ENCODE peak calls at places on chromosomes 16 and 17, in four cellular contexts. One of them, this sample, is unnamed. For H3K4me1, the result is how much of the 10 kb centered on the place peaks cover.

GRCh38 chr16:79088971-79089370 is 511.6 kb downstream of the MAF start:
- DNase-seq in body of pancreas: no peak
- DNase-seq in adrenal gland: no peak
- DNase-seq in SK-N-SH: no peak
- DNase-seq in this sample: no peak

GRCh38 chr17:16255481-16255901 is 38.5 kb downstream of the PIGL start:
- DNase-seq in body of pancreas: peak
- DNase-seq in SK-N-SH: no peak
- DNase-seq in adrenal gland: peak
- DNase-seq in this sample: peak

GRCh38 chr17:81957691-81958432 is 3.1 kb downstream of the NOTUM start:
- DNase-seq in SK-N-SH: no peak
- DNase-seq in body of pancreas: no peak
- DNase-seq in adrenal gland: no peak
- DNase-seq in this sample: no peak

GRCh38 chr17:42760652-42761581 is at the start of gene RAMP2:
- DNase-seq in adrenal gland: peak
- DNase-seq in SK-N-SH: peak
- DNase-seq in body of pancreas: peak
- DNase-seq in this sample: peak

GRCh38 chr17:59845595-59846390 is 47.0 kb downstream of the TUBD1 start:
- DNase-seq in body of pancreas: peak
- DNase-seq in adrenal gland: peak
- DNase-seq in SK-N-SH: no peak
- DNase-seq in this sample: peak

GRCh38 chr17:13311301-13311700 is 290.4 kb downstream of the HS3ST3A1 start:
- DNase-seq in SK-N-SH: no peak
- DNase-seq in body of pancreas: no peak
- DNase-seq in adrenal gland: no peak
- DNase-seq in this sample: no peak

GRCh38 chr16:86010680-86011141 is 111.7 kb downstream of the IRF8 start:
- DNase-seq in body of pancreas: no peak
- DNase-seq in adrenal gland: no peak
- DNase-seq in SK-N-SH: no peak
- DNase-seq in this sample: no peak

GRCh38 chr16:58345574-58346354 is 46.5 kb upstream of the GINS3 start:
- DNase-seq in SK-N-SH: no peak
- DNase-seq in adrenal gland: no peak
- DNase-seq in body of pancreas: no peak
- DNase-seq in this sample: no peak

GRCh38 chr17:57271821-57272220 is 15.5 kb downstream of the MSI2 start:
- DNase-seq in adrenal gland: no peak
- DNase-seq in body of pancreas: no peak
- DNase-seq in SK-N-SH: no peak
- DNase-seq in this sample: peak

GRCh38 chr16:56106527-56106926 is 84.8 kb upstream of the GNAO1 start:
- DNase-seq in body of pancreas: no peak
- DNase-seq in adrenal gland: no peak
- DNase-seq in SK-N-SH: no peak
- DNase-seq in this sample: no peak

GRCh38 chr16:85436636-85437160 is 176.4 kb upstream of the GSE1 start:
- DNase-seq in adrenal gland: no peak
- DNase-seq in SK-N-SH: no peak
- DNase-seq in body of pancreas: peak
- DNase-seq in this sample: no peak

GRCh38 chr17:35890774-35891155 is 10.6 kb upstream of the CCL5 start:
- DNase-seq in body of pancreas: peak
- DNase-seq in adrenal gland: no peak
- DNase-seq in SK-N-SH: peak
- DNase-seq in this sample: peak

GRCh38 chr17:47946929-47947397 is 5.6 kb downstream of the PNPO start:
- DNase-seq in body of pancreas: peak
- DNase-seq in adrenal gland: peak
- DNase-seq in SK-N-SH: peak
- DNase-seq in this sample: peak

GRCh38 chr16:2497116-2497630 is 16.6 kb upstream of the ATP6V0C start:
- DNase-seq in SK-N-SH: peak
- DNase-seq in body of pancreas: peak
- DNase-seq in adrenal gland: peak
- DNase-seq in this sample: no peak

GRCh38 chr16:67164599-67165061 is at the start of gene HSF4:
- DNase-seq in body of pancreas: peak
- DNase-seq in SK-N-SH: peak
- DNase-seq in adrenal gland: peak
- DNase-seq in this sample: peak

GRCh38 chr16:67163164-67163902 is 1.2 kb upstream of the HSF4 start:
- DNase-seq in body of pancreas: peak
- DNase-seq in adrenal gland: no peak
- DNase-seq in SK-N-SH: peak
- DNase-seq in this sample: peak

GRCh38 chr16:67161595-67162058 is 1.9 kb downstream of the FBXL8 start:
- DNase-seq in adrenal gland: peak
- DNase-seq in SK-N-SH: no peak
- DNase-seq in body of pancreas: no peak
- DNase-seq in this sample: no peak

GRCh38 chr16:67163903-67164558 is 514 bp upstream of the HSF4 start:
- DNase-seq in SK-N-SH: peak
- DNase-seq in adrenal gland: no peak
- DNase-seq in body of pancreas: peak
- DNase-seq in this sample: peak

GRCh38 chr16:67162439-67163163 is 1.9 kb upstream of the HSF4 start:
- DNase-seq in adrenal gland: no peak
- DNase-seq in body of pancreas: no peak
- DNase-seq in SK-N-SH: no peak
- DNase-seq in this sample: no peak
- H3K4me3 ChIP-seq in adrenal gland: no peak
- H3K4me3 ChIP-seq in body of pancreas: no peak
- H3K4me3 ChIP-seq in SK-N-SH: no peak
- H3K4me3 ChIP-seq in this sample: no peak

DNA sequence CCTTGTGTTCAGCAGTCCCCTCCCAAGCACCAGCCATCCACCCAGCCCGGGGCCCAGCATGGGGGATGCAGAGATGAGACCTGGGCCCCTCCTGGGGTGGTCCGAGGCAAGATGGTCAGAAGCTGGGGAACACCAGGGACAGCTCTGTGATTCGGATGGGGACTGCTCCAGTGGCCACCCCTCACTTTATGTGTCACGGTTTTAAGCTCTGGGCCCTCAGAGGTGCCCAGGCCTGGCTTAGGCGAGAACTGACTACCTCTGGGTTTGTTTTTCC is 92.0 kb upstream of the PLCG2 start:
- DNase-seq in SK-N-SH: no peak
- DNase-seq in adrenal gland: no peak
- DNase-seq in body of pancreas: no peak
- DNase-seq in this sample: no peak
- H3K4me1 ChIP-seq in SK-N-SH: under half
- H3K4me1 ChIP-seq in adrenal gland: under half
- H3K4me1 ChIP-seq in body of pancreas: under half
- H3K4me1 ChIP-seq in this sample: under half

DNA sequence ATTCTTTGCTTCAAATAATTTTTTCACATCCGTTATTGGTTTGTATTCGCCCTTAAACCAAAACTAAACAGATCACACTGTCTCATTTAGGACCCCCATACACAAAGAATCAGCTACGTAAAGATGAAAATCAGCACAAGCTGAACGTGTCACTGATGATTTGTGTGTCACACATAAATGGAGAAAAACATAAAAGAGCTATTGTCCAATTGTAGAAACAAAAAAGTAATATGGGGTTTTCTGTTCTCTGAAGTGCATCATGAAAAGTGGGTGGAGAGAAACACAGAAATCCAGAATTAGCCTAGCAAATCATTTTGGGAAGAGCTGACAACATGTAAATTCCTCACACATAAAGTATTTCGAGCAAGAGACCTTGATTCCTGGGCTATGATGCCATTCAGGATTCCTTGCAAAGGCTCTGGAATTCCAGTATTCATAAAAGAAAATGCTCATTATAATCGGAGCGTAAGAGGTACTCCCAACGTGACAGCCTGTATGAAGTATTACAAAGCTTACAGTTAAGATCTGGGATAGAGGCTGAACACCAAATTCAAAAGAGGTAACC is 1.1 kb downstream of the DCUN1D3 start:
- DNase-seq in adrenal gland: no peak
- DNase-seq in body of pancreas: no peak
- DNase-seq in SK-N-SH: no peak
- DNase-seq in this sample: no peak
- H3K27ac ChIP-seq in adrenal gland: peak
- H3K27ac ChIP-seq in body of pancreas: peak
- H3K27ac ChIP-seq in SK-N-SH: peak
- H3K27ac ChIP-seq in this sample: peak

GRCh38 chr17:79930077-79930785 is 91.0 kb upstream of the CBX4 start:
- DNase-seq in adrenal gland: no peak
- DNase-seq in SK-N-SH: peak
- DNase-seq in body of pancreas: no peak
- DNase-seq in this sample: no peak
- H3K4me3 ChIP-seq in adrenal gland: no peak
- H3K4me3 ChIP-seq in SK-N-SH: peak
- H3K4me3 ChIP-seq in body of pancreas: no peak
- H3K4me3 ChIP-seq in this sample: no peak

GRCh38 chr16:3580271-3580670 is 3.1 kb upstream of the NLRC3 start:
- DNase-seq in SK-N-SH: no peak
- DNase-seq in adrenal gland: no peak
- DNase-seq in body of pancreas: no peak
- DNase-seq in this sample: no peak
- H3K4me1 ChIP-seq in SK-N-SH: under half
- H3K4me1 ChIP-seq in adrenal gland: under half
- H3K4me1 ChIP-seq in body of pancreas: under half
- H3K4me1 ChIP-seq in this sample: under half

GRCh38 chr17:44707755-44708400 is 587 bp upstream of the DBF4B start:
- DNase-seq in adrenal gland: no peak
- DNase-seq in body of pancreas: no peak
- DNase-seq in SK-N-SH: no peak
- DNase-seq in this sample: no peak
- H3K27ac ChIP-seq in adrenal gland: no peak
- H3K27ac ChIP-seq in body of pancreas: peak
- H3K27ac ChIP-seq in SK-N-SH: peak
- H3K27ac ChIP-seq in this sample: peak

GRCh38 chr17:7703584-7704574 is 1.1 kb upstream of the EFNB3 start:
- DNase-seq in adrenal gland: no peak
- DNase-seq in body of pancreas: peak
- DNase-seq in SK-N-SH: peak
- DNase-seq in this sample: peak

GRCh38 chr17:7700510-7700909 is 4.5 kb upstream of the EFNB3 start:
- DNase-seq in SK-N-SH: no peak
- DNase-seq in body of pancreas: no peak
- DNase-seq in adrenal gland: no peak
- DNase-seq in this sample: no peak

GRCh38 chr17:7701681-7702080 is 3.3 kb upstream of the EFNB3 start:
- DNase-seq in adrenal gland: no peak
- DNase-seq in body of pancreas: no peak
- DNase-seq in SK-N-SH: no peak
- DNase-seq in this sample: no peak

GRCh38 chr17:7704601-7705268 is at the start of gene EFNB3:
- DNase-seq in body of pancreas: peak
- DNase-seq in SK-N-SH: peak
- DNase-seq in adrenal gland: no peak
- DNase-seq in this sample: peak

DNA sequence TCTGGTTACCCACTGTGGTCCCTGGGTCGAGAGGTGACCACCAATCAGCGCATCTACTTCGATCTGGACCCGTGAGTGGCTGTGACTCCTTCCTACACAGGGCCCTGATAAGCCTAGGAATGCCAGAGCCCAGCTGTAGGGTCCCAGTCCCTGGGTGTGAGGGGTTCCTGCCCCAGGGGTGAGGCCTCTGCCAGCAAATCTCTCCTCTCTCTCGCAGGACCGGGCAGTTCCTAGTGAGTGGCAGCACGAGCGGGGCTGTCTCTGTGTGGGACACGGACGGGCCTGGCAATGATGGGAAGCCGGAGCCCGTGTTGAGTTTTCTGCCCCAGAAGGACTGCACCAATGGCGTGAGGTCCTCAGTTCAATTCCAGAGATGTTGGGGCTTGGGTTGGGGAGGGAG is 2.2 kb upstream of the EFNB3 start:
- DNase-seq in body of pancreas: no peak
- DNase-seq in adrenal gland: no peak
- DNase-seq in SK-N-SH: no peak
- DNase-seq in this sample: no peak
- H3K4me3 ChIP-seq in body of pancreas: no peak
- H3K4me3 ChIP-seq in adrenal gland: no peak
- H3K4me3 ChIP-seq in SK-N-SH: no peak
- H3K4me3 ChIP-seq in this sample: no peak

GRCh38 chr17:45223541-45224528 is 2.1 kb downstream of the FMNL1 start:
- DNase-seq in body of pancreas: no peak
- DNase-seq in adrenal gland: no peak
- DNase-seq in SK-N-SH: no peak
- DNase-seq in this sample: no peak

GRCh38 chr17:45226620-45227019 is 4.9 kb downstream of the FMNL1 start:
- DNase-seq in SK-N-SH: no peak
- DNase-seq in adrenal gland: no peak
- DNase-seq in body of pancreas: no peak
- DNase-seq in this sample: no peak

GRCh38 chr17:45225964-45226530 is 4.4 kb downstream of the FMNL1 start:
- DNase-seq in body of pancreas: peak
- DNase-seq in SK-N-SH: no peak
- DNase-seq in adrenal gland: peak
- DNase-seq in this sample: peak

GRCh38 chr17:45224671-45225050 is 3.0 kb downstream of the FMNL1 start:
- DNase-seq in SK-N-SH: no peak
- DNase-seq in body of pancreas: no peak
- DNase-seq in adrenal gland: no peak
- DNase-seq in this sample: no peak

GRCh38 chr17:45225051-45225700 is 3.5 kb downstream of the FMNL1 start:
- DNase-seq in body of pancreas: no peak
- DNase-seq in adrenal gland: no peak
- DNase-seq in SK-N-SH: no peak
- DNase-seq in this sample: no peak
- H3K4me1 ChIP-seq in body of pancreas: under half
- H3K4me1 ChIP-seq in adrenal gland: under half
- H3K4me1 ChIP-seq in SK-N-SH: under half
- H3K4me1 ChIP-seq in this sample: under half

This sample was measured in thyroid gland.